ENCODE peak calls at places on chromosomes 16 and 17, in four cellular contexts. J, C, T and V are unnamed samples. For H4K20me1, the result is how much of the 10 kb centered on the place peaks cover.

GRCh38 chr16:74991593-74992403 is 6.9 kb upstream of the WDR59 start:
- DNase-seq in J (no peak), C (peak), T (peak), V (no peak)

GRCh38 chr17:38798614-38799500 is 499 bp downstream of the PIP4K2B start:
- DNase-seq in J (no peak), C (peak), T (peak), V (peak)

GRCh38 chr17:46194393-46195216 is 1.4 kb upstream of the KANSL1 start:
- DNase-seq in J (peak), C (peak), T (peak), V (peak)

GRCh38 chr16:88535181-88535856 is 34.9 kb upstream of the ZC3H18 start:
- DNase-seq in J (no peak), C (no peak), T (no peak), V (no peak)

GRCh38 chr17:65638221-65638940 is 76.9 kb upstream of the AXIN2 start:
- DNase-seq in J (no peak), C (no peak), T (no peak), V (peak)

GRCh38 chr17:78997231-78997741 is 12.3 kb downstream of the CANT1 start:
- DNase-seq in J (no peak), C (peak), T (no peak), V (no peak)

GRCh38 chr17:44900894-44901293 is 1.6 kb upstream of the EFTUD2 start:
- DNase-seq in J (no peak), C (no peak), T (no peak), V (peak)

GRCh38 chr16:12315330-12316138 is 339.0 kb downstream of the SNX29 start:
- DNase-seq in J (no peak), C (no peak), T (no peak), V (no peak)

GRCh38 chr17:33667052-33667509 is 374.0 kb upstream of the ASIC2 start:
- DNase-seq in J (peak), C (no peak), T (peak), V (no peak)

GRCh38 chr16:56401482-56401881 is 23.9 kb downstream of the AMFR start:
- DNase-seq in J (no peak), C (peak), T (peak), V (no peak)

GRCh38 chr16:64406661-64407267 is 715.1 kb downstream of the CDH11 start:
- DNase-seq in J (no peak), C (no peak), T (no peak), V (no peak)

GRCh38 chr16:3904875-3905274 is 24.4 kb upstream of the CREBBP start:
- DNase-seq in J (no peak), C (no peak), T (no peak), V (no peak)

GRCh38 chr17:55814377-55814776 is 63.5 kb downstream of the PCTP start:
- DNase-seq in J (no peak), C (no peak), T (no peak), V (no peak)

GRCh38 chr17:60106377-60107059 is 27.8 kb upstream of the HEATR6 start:
- DNase-seq in J (no peak), C (no peak), T (peak), V (peak)

GRCh38 chr16:4661661-4662060 is 31.7 kb upstream of the NUDT16L1 start:
- DNase-seq in J (no peak), C (no peak), T (no peak), V (no peak)

GRCh38 chr17:55668581-55668980 is 54.1 kb downstream of the TMEM100 start:
- DNase-seq in J (no peak), C (no peak), T (no peak), V (no peak)

GRCh38 chr17:49021095-49021767 is 24.0 kb downstream of the IGF2BP1 start:
- DNase-seq in J (no peak), C (no peak), T (peak), V (peak)

GRCh38 chr17:63546308-63547082 is 3.8 kb upstream of the DCAF7 start:
- DNase-seq in J (no peak), C (no peak), T (no peak), V (no peak)
- H3K27ac ChIP-seq in J (no peak), C (no peak), T (no peak), V (no peak)

DNA sequence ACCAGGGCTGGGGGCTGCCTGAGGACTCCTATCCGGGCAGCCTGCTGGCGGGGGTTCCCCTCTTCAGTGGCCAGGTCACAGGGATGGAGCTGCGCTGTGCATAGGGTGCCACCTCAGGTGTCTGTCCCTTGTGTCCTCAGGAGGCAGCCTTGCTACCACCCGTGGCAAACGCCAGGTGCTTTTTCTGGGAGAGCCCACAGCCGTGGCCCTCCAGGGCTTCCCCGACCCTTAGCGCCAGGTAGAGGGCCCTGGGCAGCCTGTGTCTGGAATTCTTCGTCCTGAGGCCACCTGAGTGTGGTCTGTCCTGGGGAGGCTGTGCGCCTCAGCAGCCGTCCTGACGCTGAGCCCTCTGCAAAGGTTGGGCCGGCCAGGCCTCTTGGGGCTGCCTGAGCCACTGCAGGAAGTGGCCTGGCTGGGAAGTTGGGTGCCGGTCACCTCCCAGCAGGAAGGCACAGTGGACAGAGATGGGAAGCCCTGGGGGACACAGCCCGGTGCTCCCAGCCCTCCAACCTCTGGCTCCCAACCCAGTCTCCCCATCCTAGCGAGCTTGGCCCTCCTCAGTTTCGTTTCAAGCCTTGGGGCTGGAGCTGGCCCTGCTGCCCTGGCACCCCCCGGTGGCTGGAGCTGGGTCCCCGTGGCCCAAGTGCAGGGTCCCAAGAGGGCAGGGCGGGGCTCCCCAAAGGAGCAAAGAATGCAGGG is 7.6 kb upstream of the BAIAP3 start:
- DNase-seq in J (no peak), C (no peak), T (no peak), V (no peak)
- TF ChIP-seq RCOR1 in J (no peak), C (no peak), T (no peak), V (no peak)

GRCh38 chr16:14325502-14325901 is 254.4 kb downstream of the MRTFB start:
- DNase-seq in J (no peak), C (no peak), T (no peak), V (no peak)
- H4K20me1 ChIP-seq in J (under half), C (under half), T (under half), V (under half)

GRCh38 chr16:83356266-83356665 is 451.5 kb upstream of the HSBP1 start:
- DNase-seq in J (no peak), C (peak), T (peak), V (peak)

GRCh38 chr16:83355570-83356218 is 452.1 kb upstream of the HSBP1 start:
- DNase-seq in J (no peak), C (no peak), T (no peak), V (no peak)

GRCh38 chr16:83353241-83353640 is 454.5 kb upstream of the HSBP1 start:
- DNase-seq in J (no peak), C (no peak), T (no peak), V (no peak)

GRCh38 chr16:83354015-83354414 is 453.8 kb upstream of the HSBP1 start:
- DNase-seq in J (no peak), C (no peak), T (no peak), V (no peak)

GRCh38 chr16:83356986-83357385 is 450.8 kb upstream of the HSBP1 start:
- DNase-seq in J (no peak), C (no peak), T (no peak), V (no peak)
- H3K27ac ChIP-seq in J (no peak), C (no peak), T (no peak), V (no peak)

GRCh38 chr17:57257213-57257873 is 1.0 kb downstream of the MSI2 start:
- DNase-seq in J (no peak), C (peak), T (peak), V (no peak)
- TF ChIP-seq RCOR1 in J (no peak), C (no peak), T (no peak), V (no peak)

GRCh38 chr16:72924918-72925630 is 122.9 kb downstream of the ZFHX3 start:
- DNase-seq in J (no peak), C (no peak), T (no peak), V (no peak)
- H4K20me1 ChIP-seq in J (under half), C (under half), T (under half), V (half or more)

GRCh38 chr17:63442074-63442473 is 4.0 kb downstream of the CYB561 start:
- DNase-seq in J (no peak), C (peak), T (peak), V (no peak)
- H3K27ac ChIP-seq in J (no peak), C (peak), T (peak), V (no peak)